ENCODE peak calls at places on chromosomes 12 and 14, in eight cellular contexts. D, O, I, R, Q, G, E and F are unnamed samples.

GRCh38 chr12:22684526-22685118 is 59.7 kb downstream of the ETNK1 start:
- DNase-seq in D (no peak), O (peak), I (peak), R (no peak), Q (no peak), G (no peak), E (no peak), F (no peak)

GRCh38 chr12:16369156-16369555 is 21.7 kb downstream of the MGST1 start:
- DNase-seq in D (no peak), O (peak), I (no peak), R (no peak), Q (no peak), G (no peak), E (no peak), F (no peak)

GRCh38 chr14:23123419-23123818 is 4.4 kb upstream of the CEBPE start:
- DNase-seq in D (no peak), O (no peak), I (no peak), R (peak), Q (peak), G (peak), E (no peak), F (no peak)

GRCh38 chr12:68200854-68201253 is 24.8 kb downstream of the IL26 start:
- DNase-seq in D (no peak), O (peak), I (no peak), R (no peak), Q (no peak), G (no peak), E (no peak), F (no peak)

GRCh38 chr14:105013150-105013787 is 7.6 kb downstream of the CDCA4 start:
- DNase-seq in D (no peak), O (no peak), I (no peak), R (no peak), Q (no peak), G (no peak), E (no peak), F (no peak)

GRCh38 chr12:3753549-3754284 is 808 bp upstream of the CRACR2A start:
- DNase-seq in D (no peak), O (no peak), I (peak), R (no peak), Q (peak), G (no peak), E (no peak), F (peak)

GRCh38 chr12:68286396-68286795 is 33.0 kb upstream of the IL22 start:
- DNase-seq in D (no peak), O (no peak), I (no peak), R (no peak), Q (no peak), G (no peak), E (no peak), F (no peak)

GRCh38 chr14:77031680-77032482 is 3.4 kb upstream of the IRF2BPL start:
- DNase-seq in D (no peak), O (no peak), I (peak), R (no peak), Q (peak), G (no peak), E (no peak), F (no peak)

GRCh38 chr14:26846388-26846787 is 248.6 kb upstream of the NOVA1 start:
- DNase-seq in D (no peak), O (no peak), I (no peak), R (no peak), Q (no peak), G (no peak), E (no peak), F (no peak)

GRCh38 chr12:105464426-105464825 is 133.9 kb downstream of the C12orf75 start:
- DNase-seq in D (no peak), O (no peak), I (no peak), R (no peak), Q (no peak), G (no peak), E (no peak), F (no peak)

GRCh38 chr12:124776126-124776513 is 87.5 kb downstream of the SCARB1 start:
- DNase-seq in D (no peak), O (no peak), I (no peak), R (no peak), Q (no peak), G (no peak), E (no peak), F (no peak)

GRCh38 chr14:90573385-90574105 is 176.7 kb downstream of the CALM1 start:
- DNase-seq in D (no peak), O (no peak), I (no peak), R (no peak), Q (peak), G (no peak), E (no peak), F (no peak)

GRCh38 chr12:119742700-119743099 is 74.8 kb downstream of the PRKAB1 start:
- DNase-seq in D (no peak), O (no peak), I (no peak), R (no peak), Q (no peak), G (no peak), E (no peak), F (no peak)

GRCh38 chr12:131735863-131736806 is 25.2 kb downstream of the SFSWAP start:
- DNase-seq in D (no peak), O (no peak), I (no peak), R (no peak), Q (no peak), G (no peak), E (no peak), F (no peak)

GRCh38 chr12:121423682-121424631 is 24.0 kb downstream of the RNF34 start:
- DNase-seq in D (no peak), O (no peak), I (no peak), R (no peak), Q (peak), G (no peak), E (no peak), F (no peak)

GRCh38 chr12:32025906-32026305 is 66.7 kb downstream of the RESF1 start:
- DNase-seq in D (no peak), O (no peak), I (no peak), R (no peak), Q (no peak), G (no peak), E (no peak), F (no peak)

GRCh38 chr12:89135976-89136634 is 216.2 kb downstream of the DUSP6 start:
- DNase-seq in D (no peak), O (peak), I (peak), R (no peak), Q (no peak), G (no peak), E (no peak), F (no peak)

GRCh38 chr14:90604356-90604755 is 207.5 kb downstream of the CALM1 start:
- DNase-seq in D (no peak), O (no peak), I (peak), R (no peak), Q (no peak), G (no peak), E (no peak), F (no peak)

GRCh38 chr12:57235012-57235727 is 5.7 kb downstream of the SHMT2 start:
- DNase-seq in D (no peak), O (no peak), I (peak), R (no peak), Q (peak), G (peak), E (no peak), F (no peak)

GRCh38 chr12:93572712-93573551 is 457 bp downstream of the SOCS2 start:
- DNase-seq in D (no peak), O (peak), I (peak), R (no peak), Q (peak), G (no peak), E (no peak), F (no peak)

GRCh38 chr12:62899568-62900390 is 35.2 kb downstream of the PPM1H start:
- DNase-seq in D (no peak), O (no peak), I (no peak), R (no peak), Q (no peak), G (no peak), E (no peak), F (no peak)

GRCh38 chr14:24859559-24859958 is 190.4 kb downstream of the STXBP6 start:
- DNase-seq in D (no peak), O (no peak), I (no peak), R (no peak), Q (no peak), G (no peak), E (no peak), F (no peak)

GRCh38 chr12:117188961-117189724 is 1.1 kb downstream of the FBXO21 start:
- DNase-seq in D (no peak), O (peak), I (peak), R (no peak), Q (no peak), G (no peak), E (no peak), F (no peak)

GRCh38 chr12:93957870-93958269 is 190.5 kb upstream of the PLXNC1 start:
- DNase-seq in D (no peak), O (no peak), I (peak), R (no peak), Q (no peak), G (no peak), E (no peak), F (no peak)

GRCh38 chr14:61470954-61471279 is 149.5 kb downstream of the PRKCH start:
- DNase-seq in D (no peak), O (no peak), I (no peak), R (no peak), Q (no peak), G (no peak), E (no peak), F (no peak)

GRCh38 chr14:93857500-93857899 is 69.2 kb upstream of the PRIMA1 start:
- DNase-seq in D (no peak), O (no peak), I (no peak), R (peak), Q (no peak), G (no peak), E (no peak), F (no peak)

GRCh38 chr14:35818346-35819115 is 7.6 kb upstream of the BRMS1L start:
- DNase-seq in D (no peak), O (peak), I (peak), R (no peak), Q (no peak), G (peak), E (no peak), F (no peak)

GRCh38 chr12:69620077-69620476 is 9.4 kb upstream of the LRRC10 start:
- DNase-seq in D (no peak), O (no peak), I (no peak), R (no peak), Q (no peak), G (no peak), E (no peak), F (no peak)

GRCh38 chr12:19200261-19200660 is 70.7 kb downstream of the PLEKHA5 start:
- DNase-seq in D (no peak), O (peak), I (no peak), R (no peak), Q (no peak), G (no peak), E (no peak), F (no peak)

GRCh38 chr14:36935976-36936678 is 236.3 kb downstream of the SLC25A21 start:
- DNase-seq in D (no peak), O (peak), I (peak), R (no peak), Q (no peak), G (no peak), E (no peak), F (no peak)

GRCh38 chr14:65170768-65171251 is 68.5 kb upstream of the MAX start:
- DNase-seq in D (no peak), O (peak), I (peak), R (no peak), Q (no peak), G (no peak), E (no peak), F (no peak)

GRCh38 chr14:21209185-21209584 is 53.3 kb upstream of the OR5AU1 start:
- DNase-seq in D (no peak), O (no peak), I (no peak), R (no peak), Q (no peak), G (no peak), E (no peak), F (no peak)

GRCh38 chr14:52355016-52355430 is 40.9 kb downstream of the PTGER2 start:
- DNase-seq in D (peak), O (peak), I (peak), R (no peak), Q (no peak), G (no peak), E (no peak), F (no peak)

GRCh38 chr12:97275261-97276197 is 187.1 kb upstream of the RMST start:
- DNase-seq in D (no peak), O (no peak), I (no peak), R (peak), Q (no peak), G (peak), E (no peak), F (peak)

GRCh38 chr14:20680843-20681347 is 3.5 kb upstream of the RNASE4 start:
- DNase-seq in D (no peak), O (no peak), I (no peak), R (no peak), Q (no peak), G (no peak), E (peak), F (no peak)

GRCh38 chr12:25083211-25083610 is 111.7 kb downstream of the DNAI7 start:
- DNase-seq in D (no peak), O (no peak), I (no peak), R (no peak), Q (no peak), G (no peak), E (no peak), F (no peak)

GRCh38 chr14:27391331-27391730 is 793.5 kb upstream of the NOVA1 start:
- DNase-seq in D (no peak), O (no peak), I (no peak), R (no peak), Q (no peak), G (no peak), E (no peak), F (no peak)

GRCh38 chr14:101363261-101363555 is 198.1 kb upstream of the DIO3 start:
- DNase-seq in D (no peak), O (no peak), I (no peak), R (no peak), Q (no peak), G (no peak), E (no peak), F (no peak)

GRCh38 chr14:101363880-101364391 is 197.4 kb upstream of the DIO3 start:
- DNase-seq in D (no peak), O (no peak), I (no peak), R (peak), Q (peak), G (no peak), E (no peak), F (no peak)

GRCh38 chr14:101367421-101368261 is 193.7 kb upstream of the DIO3 start:
- DNase-seq in D (no peak), O (no peak), I (no peak), R (peak), Q (peak), G (no peak), E (no peak), F (no peak)

GRCh38 chr14:101364503-101365328 is 196.6 kb upstream of the DIO3 start:
- DNase-seq in D (no peak), O (no peak), I (no peak), R (peak), Q (peak), G (peak), E (no peak), F (no peak)

DNA sequence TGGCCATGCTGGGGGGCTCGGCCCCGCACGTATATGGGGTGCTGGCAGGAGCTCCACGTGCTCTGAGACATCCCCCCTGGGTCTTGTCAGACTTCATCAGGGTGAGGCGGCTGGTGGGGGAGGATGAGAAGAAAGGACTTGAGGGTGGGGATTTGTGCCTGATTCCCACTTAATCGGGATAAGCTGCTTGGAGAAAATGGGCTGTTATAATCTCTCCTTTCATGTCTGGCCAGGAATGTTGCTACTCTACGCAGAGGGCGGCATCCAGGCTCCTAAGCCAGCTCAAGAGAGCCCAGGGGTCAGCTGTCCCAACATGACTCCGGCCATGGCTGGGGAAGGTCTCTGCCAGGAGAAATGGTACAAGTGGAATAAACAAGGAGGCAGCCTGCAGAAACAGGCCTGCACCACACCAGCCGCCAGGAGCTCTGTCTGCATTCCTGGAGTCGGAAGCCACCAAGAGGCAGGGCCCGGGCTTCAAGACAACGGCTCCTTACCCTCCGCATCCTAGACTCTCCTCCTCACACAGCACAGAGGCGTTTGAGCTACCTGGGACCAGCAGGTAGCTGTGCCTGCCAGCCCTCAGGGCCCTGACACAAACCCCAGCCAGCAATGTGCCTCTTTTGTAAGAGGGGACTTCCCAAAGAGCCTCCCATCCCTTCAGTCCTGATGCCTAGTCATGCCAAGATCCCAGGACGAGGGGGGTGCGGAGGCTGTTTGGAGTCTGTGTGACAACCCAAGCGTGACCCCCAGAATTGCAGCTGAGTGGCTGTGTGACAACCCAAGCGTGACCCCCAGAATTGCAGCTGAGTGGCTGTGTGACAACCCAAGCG is 195.8 kb upstream of the DIO3 start:
- DNase-seq in D (no peak), O (no peak), I (no peak), R (peak), Q (peak), G (no peak), E (no peak), F (no peak)
- TF ChIP-seq CTCF in D (no peak), O (no peak), I (no peak), R (no peak), Q (no peak), G (no peak), E (no peak), F (no peak)

DNA sequence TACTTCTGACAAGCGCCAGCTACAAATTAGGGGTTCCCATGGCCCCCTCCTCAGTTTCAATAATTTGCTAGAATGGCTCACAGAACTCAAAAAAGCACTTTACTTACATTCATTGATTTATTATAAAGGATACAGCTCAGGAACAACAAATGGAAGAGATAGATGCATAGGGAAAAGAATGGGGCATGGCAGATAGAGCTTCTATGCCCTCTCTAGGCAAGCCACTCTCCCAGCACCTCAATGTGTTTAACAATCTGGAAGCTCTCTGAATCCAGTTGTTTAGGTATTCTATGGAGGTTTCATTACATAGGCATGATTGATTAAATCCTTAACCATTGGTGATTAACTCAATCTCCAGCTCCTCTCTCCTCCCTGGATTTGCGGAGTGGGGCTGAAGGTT is 184.5 kb upstream of the DAAM1 start:
- DNase-seq in D (no peak), O (no peak), I (peak), R (no peak), Q (no peak), G (no peak), E (no peak), F (no peak)
- TF ChIP-seq CTCF in D (peak), O (no peak), I (peak), R (no peak), Q (no peak), G (no peak), E (no peak), F (no peak)

GRCh38 chr14:73232984-73233383 is 4.3 kb upstream of the PAPLN start:
- DNase-seq in D (no peak), O (no peak), I (no peak), R (no peak), Q (peak), G (no peak), E (no peak), F (no peak)

GRCh38 chr14:73234029-73234428 is 3.3 kb upstream of the PAPLN start:
- DNase-seq in D (no peak), O (no peak), I (no peak), R (no peak), Q (no peak), G (no peak), E (no peak), F (no peak)

GRCh38 chr14:73230051-73230450 is 7.3 kb upstream of the PAPLN start:
- DNase-seq in D (no peak), O (no peak), I (no peak), R (no peak), Q (no peak), G (no peak), E (no peak), F (no peak)

GRCh38 chr14:73233564-73233963 is 3.7 kb upstream of the PAPLN start:
- DNase-seq in D (no peak), O (no peak), I (no peak), R (no peak), Q (no peak), G (no peak), E (no peak), F (no peak)

DNA sequence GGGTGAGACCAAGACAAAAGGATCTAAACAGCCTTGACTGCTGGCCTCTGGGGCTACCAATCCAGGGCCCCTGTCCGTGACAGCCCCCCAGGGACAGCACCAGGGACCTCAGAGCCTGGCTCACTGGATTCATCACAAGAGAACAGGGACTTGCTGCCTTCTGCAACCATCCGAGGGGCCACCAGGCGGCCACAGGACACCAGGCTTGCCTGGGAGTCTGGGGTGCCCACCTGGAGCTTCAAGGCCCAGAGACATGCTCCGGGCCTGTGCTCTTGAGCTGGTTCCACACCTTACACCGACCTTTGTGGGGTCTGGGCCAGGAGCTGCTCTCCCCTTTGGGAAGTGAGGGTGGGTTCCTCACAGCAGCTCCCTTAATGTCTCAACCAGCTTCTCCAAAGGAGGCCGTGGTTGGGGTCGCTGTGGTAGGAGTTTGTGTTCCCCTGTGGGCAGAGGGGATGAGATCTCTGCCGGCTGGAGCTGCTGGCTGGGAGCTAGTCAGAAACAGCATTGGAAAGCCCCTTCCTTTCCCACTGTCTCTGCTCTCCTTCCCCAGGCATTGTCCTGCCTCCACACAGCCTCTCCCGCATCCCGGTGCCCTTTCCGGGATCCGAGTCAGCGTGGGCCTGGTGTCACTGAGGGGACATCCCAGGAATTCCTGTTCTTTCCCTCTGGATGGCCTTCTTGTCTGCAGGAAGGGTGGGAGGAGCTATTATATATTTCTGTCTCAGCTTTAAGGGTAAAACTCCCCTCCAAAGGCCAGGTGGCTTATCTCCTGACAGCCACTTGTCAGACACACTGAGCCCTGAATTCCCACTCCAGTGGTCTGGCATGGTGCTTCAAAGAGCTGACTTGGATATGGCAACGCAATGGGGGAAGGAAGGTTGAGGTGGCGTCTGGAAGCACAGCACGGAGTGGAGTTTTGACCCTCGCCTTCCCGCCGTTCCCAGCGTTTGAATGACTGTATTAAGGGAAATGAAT is 5.1 kb upstream of the PAPLN start:
- DNase-seq in D (no peak), O (no peak), I (no peak), R (no peak), Q (peak), G (no peak), E (no peak), F (no peak)
- TF ChIP-seq CTCF in D (peak), O (peak), I (peak), R (no peak), Q (no peak), G (no peak), E (no peak), F (peak)

DNA sequence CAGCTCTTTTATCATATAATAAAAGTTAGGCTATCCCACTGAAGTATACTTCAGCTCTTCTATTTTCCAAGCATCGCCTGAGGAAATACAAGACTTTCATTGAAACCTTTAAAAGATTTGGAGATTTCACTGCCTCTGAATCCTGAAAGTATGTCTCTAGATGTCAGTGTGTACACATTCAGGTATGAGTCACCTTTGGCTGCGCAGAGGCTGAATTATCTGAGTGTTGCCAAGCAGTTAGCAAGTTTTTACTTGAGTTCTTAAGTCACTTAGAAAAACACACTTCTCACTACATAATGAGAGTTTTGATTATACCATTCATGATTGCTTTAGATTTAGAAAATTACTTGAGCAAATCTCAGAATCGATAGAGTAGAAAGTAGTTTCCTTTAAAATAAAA is 210.3 kb downstream of the TMTC2 start:
- DNase-seq in D (no peak), O (peak), I (peak), R (peak), Q (no peak), G (peak), E (no peak), F (no peak)
- TF ChIP-seq CTCF in D (no peak), O (no peak), I (no peak), R (no peak), Q (no peak), G (no peak), E (no peak), F (no peak)